ENCODE peak calls at places on chromosomes 4 and X, in six cellular contexts. U, T, H, N, P and S are unnamed samples.

GRCh38 chr4:60296381-60296780 is 903.7 kb upstream of the ADGRL3 start:
- DNase-seq in T (no peak), H (no peak), P (no peak), U (no peak), N (no peak), S (no peak)

GRCh38 chrX:42499620-42500019 is 278.3 kb downstream of the PPP1R2C start:
- DNase-seq in H (no peak), U (no peak), N (no peak), P (no peak), T (no peak), S (no peak)

GRCh38 chrX:38985375-38985774 is 184.1 kb downstream of the MID1IP1 start:
- DNase-seq in P (no peak), T (no peak), U (no peak), N (peak), H (no peak), S (peak)

GRCh38 chrX:39528161-39528560 is 569.6 kb downstream of the BCOR start:
- DNase-seq in P (no peak), H (no peak), U (no peak), T (no peak), N (no peak), S (no peak)

GRCh38 chrX:22053486-22053885 is 21.4 kb downstream of the PHEX start:
- DNase-seq in T (no peak), U (no peak), H (no peak), N (no peak), P (no peak), S (no peak)

GRCh38 chr4:184100297-184100885 is 117.3 kb downstream of the ENPP6 start:
- DNase-seq in T (no peak), P (peak), N (peak), U (peak), H (peak), S (no peak)

GRCh38 chrX:16664059-16664458 is 14.1 kb downstream of the S100G start:
- DNase-seq in N (no peak), U (no peak), H (no peak), T (no peak), P (peak), S (no peak)

GRCh38 chrX:113966791-113967190 is 617.1 kb upstream of the HTR2C start:
- DNase-seq in H (no peak), N (no peak), U (no peak), T (no peak), P (no peak), S (no peak)

GRCh38 chrX:129665916-129666644 is 11.3 kb upstream of the APLN start:
- DNase-seq in N (no peak), P (peak), H (no peak), U (no peak), T (no peak), S (no peak)

GRCh38 chr4:153513596-153513995 is 47.4 kb downstream of the TMEM131L start:
- DNase-seq in U (no peak), T (no peak), P (peak), H (no peak), N (no peak), S (no peak)